ENCODE peak calls at places on chromosomes 16 and 17, in nine cellular contexts. T is IMR-90; Q is activated effector memory CD4-positive, alpha-beta T cell treated with Interleukin-2 at 50 U/mL for 16 hours; O is mucosa of gallbladder; U is AG08395; C is uterus; J is stimulated activated CD4-positive, alpha-beta T cell treated with anti-CD3 and anti-CD28 coated beads, Interleukin-4, amount 100 ng/mL, for 4 hours; X is transverse colon; N is T-helper 9 cell. W is an unnamed sample.

GRCh38 chr17:721540-721937 is 6.9 kb upstream of the VPS53 start:
- DNase-seq in T (no peak), Q (no peak), O (no peak), U (no peak), C (no peak), J (no peak), X (no peak), N (no peak), W (no peak)

GRCh38 chr16:21277045-21277926 is 804 bp downstream of the CRYM start:
- DNase-seq in T (no peak), Q (no peak), O (no peak), U (no peak), C (no peak), J (no peak), X (no peak), N (no peak), W (no peak)

GRCh38 chr16:66889622-66890021 is 9.3 kb downstream of the PDP2 start:
- DNase-seq in T (no peak), Q (no peak), O (no peak), U (no peak), C (no peak), J (no peak), X (no peak), N (no peak), W (no peak)

GRCh38 chr16:73389075-73389474 is 341.1 kb upstream of the ZFHX3 start:
- DNase-seq in T (no peak), Q (no peak), O (no peak), U (no peak), C (no peak), J (no peak), X (no peak), N (no peak), W (no peak)

GRCh38 chr17:17127156-17127555 is 79.0 kb downstream of the PLD6 start:
- DNase-seq in T (no peak), Q (no peak), O (no peak), U (no peak), C (no peak), J (no peak), X (no peak), N (no peak), W (no peak)

GRCh38 chr17:12388206-12388605 is 277.5 kb upstream of the MYOCD start:
- DNase-seq in T (peak), Q (no peak), O (no peak), U (peak), C (no peak), J (no peak), X (no peak), N (no peak), W (no peak)

GRCh38 chr17:36717088-36717487 is 115.7 kb downstream of the MRM1 start:
- DNase-seq in T (no peak), Q (no peak), O (no peak), U (no peak), C (no peak), J (no peak), X (no peak), N (no peak), W (no peak)

GRCh38 chr17:50911890-50912289 is 45.7 kb upstream of the TOB1 start:
- DNase-seq in T (no peak), Q (no peak), O (no peak), U (no peak), C (no peak), J (no peak), X (no peak), N (no peak), W (no peak)

GRCh38 chr17:77404812-77405581 is 264.2 kb downstream of the SEC14L1 start:
- DNase-seq in T (peak), Q (peak), O (peak), U (peak), C (peak), J (peak), X (peak), N (peak), W (peak)

GRCh38 chr16:81694494-81695285 is 84.4 kb upstream of the PLCG2 start:
- DNase-seq in T (no peak), Q (no peak), O (no peak), U (no peak), C (no peak), J (no peak), X (no peak), N (no peak), W (no peak)

GRCh38 chr17:45740553-45741330 is 43.4 kb upstream of the CRHR1 start:
- DNase-seq in T (peak), Q (no peak), O (no peak), U (peak), C (peak), J (no peak), X (no peak), N (no peak), W (no peak)

GRCh38 chr17:75267403-75268232 is 3.4 kb downstream of the MIF4GD start:
- DNase-seq in T (no peak), Q (no peak), O (no peak), U (no peak), C (no peak), J (no peak), X (peak), N (no peak), W (no peak)

GRCh38 chr16:88382491-88383400 is at the start of gene ZNF469:
- DNase-seq in T (peak), Q (no peak), O (no peak), U (peak), C (peak), J (no peak), X (no peak), N (no peak), W (no peak)

GRCh38 chr17:38364741-38365140 is 13.1 kb downstream of the SOCS7 start:
- DNase-seq in T (no peak), Q (no peak), O (no peak), U (no peak), C (no peak), J (no peak), X (no peak), N (no peak), W (no peak)

GRCh38 chr17:83071966-83072562 is 7.3 kb upstream of the METRNL start:
- DNase-seq in T (no peak), Q (no peak), O (no peak), U (no peak), C (no peak), J (no peak), X (no peak), N (no peak), W (no peak)

GRCh38 chr17:78510141-78510935 is 66.9 kb downstream of the DNAH17 start:
- DNase-seq in T (no peak), Q (no peak), O (no peak), U (no peak), C (no peak), J (no peak), X (no peak), N (no peak), W (no peak)

GRCh38 chr16:55647798-55648197 is 8.0 kb upstream of the SLC6A2 start:
- DNase-seq in T (no peak), Q (no peak), O (no peak), U (no peak), C (no peak), J (no peak), X (no peak), N (no peak), W (no peak)

GRCh38 chr16:89842471-89843408 is 14.5 kb downstream of the SPIRE2 start:
- DNase-seq in T (peak), Q (no peak), O (no peak), U (peak), C (no peak), J (no peak), X (no peak), N (no peak), W (no peak)

GRCh38 chr16:88454315-88455057 is 1.4 kb downstream of the ZFPM1 start:
- DNase-seq in T (no peak), Q (peak), O (no peak), U (no peak), C (no peak), J (peak), X (peak), N (peak), W (peak)

GRCh38 chr16:74560912-74561311 is 46.0 kb downstream of the GLG1 start:
- DNase-seq in T (no peak), Q (no peak), O (no peak), U (no peak), C (no peak), J (no peak), X (no peak), N (no peak), W (no peak)

GRCh38 chr17:13079010-13079409 is 61.2 kb upstream of the ELAC2 start:
- DNase-seq in T (no peak), Q (no peak), O (no peak), U (peak), C (no peak), J (no peak), X (no peak), N (no peak), W (no peak)

GRCh38 chr17:73271078-73271477 is 9.4 kb upstream of the CPSF4L start:
- DNase-seq in T (no peak), Q (no peak), O (no peak), U (no peak), C (no peak), J (no peak), X (peak), N (no peak), W (no peak)